ENCODE peak calls at places on chromosome 22, in six cellular contexts. One of them, this sample, is unnamed.

GRCh38 chr22:38873469-38874411 is 1.7 kb upstream of the CBX6 start:
- DNase-seq in naive thymus-derived CD8-positive, alpha-beta T cell: peak; percentile 37
- DNase-seq in heart left ventricle: no peak
- DNase-seq in HEK293T: peak; percentile 6
- DNase-seq in NCI-H1105 treated with DMSO at 0.1 percent for 48 hours: peak; percentile 61
- DNase-seq in AG08395: no peak
- DNase-seq in this sample: no peak

GRCh38 chr22:30453731-30454510 is 17.9 kb downstream of the SEC14L3 start:
- DNase-seq in naive thymus-derived CD8-positive, alpha-beta T cell: no peak
- DNase-seq in heart left ventricle: no peak
- DNase-seq in HEK293T: no peak
- DNase-seq in NCI-H1105 treated with DMSO at 0.1 percent for 48 hours: peak; percentile 17
- DNase-seq in AG08395: no peak
- DNase-seq in this sample: no peak

GRCh38 chr22:40443675-40444482 is 73.5 kb downstream of the SGSM3 start:
- DNase-seq in naive thymus-derived CD8-positive, alpha-beta T cell: no peak
- DNase-seq in heart left ventricle: peak; percentile 45
- DNase-seq in HEK293T: no peak
- DNase-seq in NCI-H1105 treated with DMSO at 0.1 percent for 48 hours: no peak
- DNase-seq in AG08395: no peak
- DNase-seq in this sample: no peak

GRCh38 chr22:19597399-19597735 is 73.2 kb upstream of the CLDN5 start:
- DNase-seq in naive thymus-derived CD8-positive, alpha-beta T cell: peak; percentile 39
- DNase-seq in heart left ventricle: no peak
- DNase-seq in HEK293T: peak; percentile 11
- DNase-seq in NCI-H1105 treated with DMSO at 0.1 percent for 48 hours: no peak
- DNase-seq in AG08395: no peak
- DNase-seq in this sample: no peak

GRCh38 chr22:22614065-22614464 is 30.3 kb upstream of the GGTLC2 start:
- DNase-seq in naive thymus-derived CD8-positive, alpha-beta T cell: no peak
- DNase-seq in heart left ventricle: no peak
- DNase-seq in HEK293T: no peak
- DNase-seq in NCI-H1105 treated with DMSO at 0.1 percent for 48 hours: no peak
- DNase-seq in AG08395: no peak
- DNase-seq in this sample: no peak

GRCh38 chr22:26893711-26894110 is 236.3 kb downstream of the MIAT start:
- DNase-seq in naive thymus-derived CD8-positive, alpha-beta T cell: no peak
- DNase-seq in heart left ventricle: no peak
- DNase-seq in HEK293T: no peak
- DNase-seq in NCI-H1105 treated with DMSO at 0.1 percent for 48 hours: no peak
- DNase-seq in AG08395: no peak
- DNase-seq in this sample: no peak

GRCh38 chr22:39108487-39108886 is 11.4 kb downstream of the APOBEC3H start:
- DNase-seq in naive thymus-derived CD8-positive, alpha-beta T cell: no peak
- DNase-seq in heart left ventricle: no peak
- DNase-seq in HEK293T: no peak
- DNase-seq in NCI-H1105 treated with DMSO at 0.1 percent for 48 hours: no peak
- DNase-seq in AG08395: no peak
- DNase-seq in this sample: no peak

GRCh38 chr22:37633693-37634504 is 5.6 kb upstream of the SH3BP1 start:
- DNase-seq in naive thymus-derived CD8-positive, alpha-beta T cell: peak; percentile 64
- DNase-seq in heart left ventricle: peak; percentile 94
- DNase-seq in HEK293T: no peak
- DNase-seq in NCI-H1105 treated with DMSO at 0.1 percent for 48 hours: no peak
- DNase-seq in AG08395: peak; percentile 93
- DNase-seq in this sample: no peak

GRCh38 chr22:28771195-28771791 is 1.2 kb upstream of the CCDC117 start:
- DNase-seq in naive thymus-derived CD8-positive, alpha-beta T cell: no peak
- DNase-seq in heart left ventricle: no peak
- DNase-seq in HEK293T: no peak
- DNase-seq in NCI-H1105 treated with DMSO at 0.1 percent for 48 hours: peak; percentile 95
- DNase-seq in AG08395: no peak
- DNase-seq in this sample: no peak

GRCh38 chr22:17083811-17084540 is 824 bp upstream of the IL17RA start:
- DNase-seq in naive thymus-derived CD8-positive, alpha-beta T cell: no peak
- DNase-seq in heart left ventricle: peak; percentile 36
- DNase-seq in HEK293T: no peak
- DNase-seq in NCI-H1105 treated with DMSO at 0.1 percent for 48 hours: no peak
- DNase-seq in AG08395: no peak
- DNase-seq in this sample: no peak

GRCh38 chr22:41256254-41256897 is 15.6 kb upstream of the CHADL start:
- DNase-seq in naive thymus-derived CD8-positive, alpha-beta T cell: no peak
- DNase-seq in heart left ventricle: no peak
- DNase-seq in HEK293T: no peak
- DNase-seq in NCI-H1105 treated with DMSO at 0.1 percent for 48 hours: no peak
- DNase-seq in AG08395: peak; percentile 40
- DNase-seq in this sample: no peak

GRCh38 chr22:45225732-45226560 is 14.7 kb downstream of the KIAA0930 start:
- DNase-seq in naive thymus-derived CD8-positive, alpha-beta T cell: no peak
- DNase-seq in heart left ventricle: no peak
- DNase-seq in HEK293T: no peak
- DNase-seq in NCI-H1105 treated with DMSO at 0.1 percent for 48 hours: no peak
- DNase-seq in AG08395: peak; percentile 70
- DNase-seq in this sample: no peak

GRCh38 chr22:26573026-26573662 is 16.8 kb downstream of the TPST2 start:
- DNase-seq in naive thymus-derived CD8-positive, alpha-beta T cell: no peak
- DNase-seq in heart left ventricle: peak; percentile 71
- DNase-seq in HEK293T: no peak
- DNase-seq in NCI-H1105 treated with DMSO at 0.1 percent for 48 hours: no peak
- DNase-seq in AG08395: peak; percentile 33
- DNase-seq in this sample: peak; percentile 47

GRCh38 chr22:20292108-20292507 is 24.0 kb upstream of the RTN4R start:
- DNase-seq in naive thymus-derived CD8-positive, alpha-beta T cell: no peak
- DNase-seq in heart left ventricle: no peak
- DNase-seq in HEK293T: no peak
- DNase-seq in NCI-H1105 treated with DMSO at 0.1 percent for 48 hours: no peak
- DNase-seq in AG08395: no peak
- DNase-seq in this sample: no peak

This sample was measured in GM04503.